ENCODE peak calls at places on chromosomes 6 and 20, in six cellular contexts. F is astrocyte, Z is lower lobe of right lung, P is body of pancreas, H is tibial artery, E is HepG2. G is an unnamed sample. For H3K9me3, the result is how much of the 10 kb centered on the place peaks cover.

GRCh38 chr6:32883789-32884188 is 29.8 kb downstream of the PSMB9 start:
- DNase-seq in P (peak), Z (peak), E (no peak), H (peak), F (peak), G (peak)

GRCh38 chr6:101226677-101227135 is 166.8 kb upstream of the GRIK2 start:
- DNase-seq in H (no peak), Z (no peak), E (peak), P (no peak), F (peak), G (no peak)

GRCh38 chr20:61589055-61589385 is 337.0 kb downstream of the CDH4 start:
- DNase-seq in E (no peak), H (no peak), P (no peak), F (peak), Z (no peak), G (no peak)

GRCh38 chr6:123118811-123119210 is 122.8 kb downstream of the CLVS2 start:
- DNase-seq in Z (no peak), P (no peak), H (no peak), F (no peak), E (no peak), G (no peak)

GRCh38 chr6:42441661-42442081 is 10.1 kb downstream of the TRERF1 start:
- DNase-seq in F (no peak), H (no peak), Z (no peak), P (no peak), E (no peak), G (no peak)

GRCh38 chr6:93341900-93342613 is 77.3 kb downstream of the EPHA7 start:
- DNase-seq in Z (no peak), E (no peak), P (no peak), H (no peak), F (no peak), G (no peak)

GRCh38 chr20:61728786-61729365 is 336.8 kb downstream of the TAF4 start:
- DNase-seq in P (no peak), F (no peak), E (no peak), Z (peak), H (no peak), G (no peak)

GRCh38 chr6:149012040-149012545 is 265.3 kb downstream of the UST start:
- DNase-seq in F (peak), Z (no peak), E (no peak), H (no peak), P (no peak), G (no peak)

GRCh38 chr6:151675746-151676459 is 131.6 kb upstream of the ESR1 start:
- DNase-seq in Z (peak), E (peak), H (no peak), P (peak), F (no peak), G (no peak)

GRCh38 chr20:64030371-64031134 is 5.4 kb upstream of the C20orf204 start:
- DNase-seq in H (no peak), E (no peak), Z (no peak), P (no peak), F (no peak), G (no peak)

GRCh38 chr6:25172819-25173218 is 106.4 kb upstream of the CARMIL1 start:
- DNase-seq in E (no peak), P (peak), F (peak), Z (no peak), H (no peak), G (no peak)

GRCh38 chr6:136723780-136724179 is 68.5 kb downstream of the MAP3K5 start:
- DNase-seq in F (no peak), E (no peak), P (peak), Z (peak), H (no peak), G (no peak)

GRCh38 chr20:30812739-30813411 is 444.6 kb upstream of the DEFB115 start:
- DNase-seq in Z (no peak), P (no peak), F (no peak), E (no peak), H (no peak), G (no peak)

GRCh38 chr6:143948208-143948607 is 59.9 kb downstream of the PLAGL1 start:
- DNase-seq in H (no peak), Z (no peak), P (no peak), F (no peak), E (no peak), G (no peak)

GRCh38 chr20:53208110-53208908 is 236.2 kb downstream of the TSHZ2 start:
- DNase-seq in Z (no peak), P (no peak), H (no peak), E (no peak), F (no peak), G (no peak)

GRCh38 chr6:96626749-96627353 is 63.9 kb downstream of the FHL5 start:
- DNase-seq in Z (no peak), H (no peak), F (peak), P (no peak), E (peak), G (no peak)

GRCh38 chr6:162264581-162264980 is 463.0 kb downstream of the PRKN start:
- DNase-seq in H (no peak), P (no peak), Z (no peak), E (no peak), F (no peak), G (no peak)

GRCh38 chr6:10202111-10202510 is 212.8 kb downstream of the TFAP2A start:
- DNase-seq in P (no peak), Z (no peak), E (no peak), H (no peak), F (no peak), G (no peak)

GRCh38 chr6:164106345-164106769 is 691.8 kb downstream of the QKI start:
- DNase-seq in P (no peak), E (peak), Z (no peak), F (peak), H (no peak), G (peak)

GRCh38 chr6:93417421-93417996 is 1.9 kb downstream of the EPHA7 start:
- DNase-seq in E (no peak), F (peak), Z (peak), H (no peak), P (no peak), G (no peak)

GRCh38 chr6:137995371-137995770 is 111.8 kb downstream of the PERP start:
- DNase-seq in F (no peak), P (no peak), H (no peak), E (no peak), Z (no peak), G (no peak)

GRCh38 chr6:30000156-30000791 is 57.9 kb downstream of the HLA-A start:
- DNase-seq in H (no peak), E (no peak), P (no peak), F (no peak), Z (no peak), G (no peak)

GRCh38 chr20:57134804-57135203 is 131.6 kb downstream of the BMP7 start:
- DNase-seq in P (no peak), F (no peak), E (no peak), Z (no peak), H (no peak), G (no peak)

GRCh38 chr20:11375368-11375767 is 542.3 kb upstream of the BTBD3 start:
- DNase-seq in P (no peak), Z (no peak), F (no peak), H (no peak), E (no peak), G (no peak)

GRCh38 chr20:38315290-38315966 is 11.5 kb downstream of the BPI start:
- DNase-seq in H (no peak), E (no peak), Z (no peak), F (no peak), P (no peak), G (no peak)

GRCh38 chr6:33981861-33982260 is 164.0 kb downstream of the GRM4 start:
- DNase-seq in F (no peak), Z (no peak), P (no peak), E (no peak), H (no peak), G (no peak)

GRCh38 chr6:160462551-160463109 is 114.5 kb downstream of the SLC22A3 start:
- DNase-seq in E (no peak), P (peak), F (peak), H (no peak), Z (no peak), G (no peak)

GRCh38 chr6:90297866-90298381 is 1.3 kb upstream of the BACH2 start:
- DNase-seq in F (no peak), Z (no peak), H (no peak), E (no peak), P (no peak), G (no peak)

GRCh38 chr6:90297124-90297865 is 652 bp upstream of the BACH2 start:
- DNase-seq in H (no peak), E (no peak), F (no peak), P (no peak), Z (no peak), G (no peak)

GRCh38 chr6:90294989-90295853 is 1.4 kb downstream of the BACH2 start:
- DNase-seq in E (no peak), F (no peak), Z (peak), H (peak), P (peak), G (peak)

GRCh38 chr6:90295854-90296345 is 743 bp downstream of the BACH2 start:
- DNase-seq in H (peak), F (peak), E (no peak), P (peak), Z (peak), G (peak)

GRCh38 chr6:90296346-90297123 is at the start of gene BACH2:
- DNase-seq in P (peak), E (peak), Z (peak), H (peak), F (peak), G (peak)
- TF ChIP-seq CTCF in P (peak), E (no peak), Z (peak), H (no peak), F (no peak), G (no peak)

GRCh38 chr6:170136541-170137175 is 154.2 kb downstream of the DLL1 start:
- DNase-seq in E (no peak), P (no peak), F (no peak), H (peak), Z (peak), G (no peak)
- H3K27ac ChIP-seq in E (no peak), P (peak), F (no peak), H (no peak), Z (peak), G (peak)

GRCh38 chr6:168623736-168624135 is 182.8 kb downstream of the SMOC2 start:
- DNase-seq in P (no peak), Z (no peak), H (no peak), F (no peak), E (no peak), G (no peak)
- H3K9me3 ChIP-seq in P (under half), Z (under half), H (under half), F (under half), E (under half), G (under half)

DNA sequence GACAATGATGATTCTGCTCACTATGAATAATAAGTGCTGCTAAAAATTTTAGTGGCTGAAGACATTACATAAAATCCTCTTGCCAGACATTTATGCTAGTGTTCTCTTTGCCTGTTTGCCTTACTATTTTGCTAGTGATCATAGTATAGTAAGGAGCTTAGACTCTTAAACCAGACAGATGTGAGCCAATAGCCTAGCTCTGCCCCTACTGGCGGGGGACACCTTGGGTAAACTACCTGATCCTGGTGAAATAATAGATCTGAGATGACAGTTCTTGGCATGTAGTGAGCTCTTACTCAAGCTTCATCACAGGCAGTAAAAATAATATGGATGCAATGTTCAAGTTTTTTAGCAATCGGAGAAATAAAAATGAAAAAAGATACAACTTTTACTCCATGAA is 18.8 kb downstream of the ENPP3 start:
- DNase-seq in P (no peak), H (no peak), E (no peak), F (no peak), Z (no peak), G (no peak)
- TF ChIP-seq CTCF in P (no peak), H (no peak), E (no peak), F (no peak), Z (no peak), G (no peak)

GRCh38 chr6:134196568-134197301 is 121.2 kb downstream of the SGK1 start:
- DNase-seq in Z (no peak), E (no peak), P (no peak), F (peak), H (no peak), G (no peak)
- H3K27ac ChIP-seq in Z (no peak), E (peak), P (no peak), F (no peak), H (no peak), G (no peak)

G was measured in heart right ventricle.